ENCODE peak calls at places on chromosome 12, in seven cellular contexts. D is A549, Y is heart left ventricle, I is esophagus squamous epithelium, M is cardiac muscle cell, N is H9, W is mammary epithelial cell. P is an unnamed sample.
A peak's percentile ranks its signal among the peaks of the same experiment; 100 is the strongest.

GRCh38 chr12:113232787-113233585 is 11.7 kb downstream of the TPCN1 start:
- DNase-seq in D (no peak), Y (peak; percentile 75), I (no peak), M (no peak), N (peak; percentile 95), W (no peak), P (no peak)

GRCh38 chr12:47189753-47190152 is 110.0 kb upstream of the AMIGO2 start:
- DNase-seq in D (no peak), Y (no peak), I (no peak), M (peak; percentile 38), N (peak; percentile 42), W (no peak), P (no peak)

GRCh38 chr12:911191-911826 is 38.2 kb downstream of the RAD52 start:
- DNase-seq in D (no peak), Y (peak; percentile 33), I (no peak), M (peak; percentile 18), N (no peak), W (no peak), P (no peak)

GRCh38 chr12:98901189-98901588 is 256.1 kb downstream of the APAF1 start:
- DNase-seq in D (no peak), Y (no peak), I (no peak), M (no peak), N (no peak), W (no peak), P (no peak)

GRCh38 chr12:77190022-77190421 is 124.7 kb upstream of the E2F7 start:
- DNase-seq in D (no peak), Y (no peak), I (no peak), M (peak; percentile 86), N (no peak), W (peak; percentile 57), P (peak; percentile 51)

GRCh38 chr12:57118711-57119271 is 7.6 kb upstream of the STAT6 start:
- DNase-seq in D (no peak), Y (peak; percentile 47), I (no peak), M (no peak), N (no peak), W (peak; percentile 80), P (peak; percentile 80)

GRCh38 chr12:14572401-14572800 is 4.7 kb upstream of the PLBD1 start:
- DNase-seq in D (no peak), Y (no peak), I (no peak), M (no peak), N (no peak), W (no peak), P (no peak)

GRCh38 chr12:55940065-55940732 is 9.2 kb downstream of the DGKA start:
- DNase-seq in D (peak; percentile 87), Y (peak; percentile 84), I (no peak), M (peak; percentile 90), N (peak; percentile 97), W (peak; percentile 82), P (no peak)

GRCh38 chr12:98062464-98063245 is 452.7 kb upstream of the TMPO start:
- DNase-seq in D (no peak), Y (no peak), I (no peak), M (no peak), N (no peak), W (no peak), P (no peak)

GRCh38 chr12:109762071-109762672 is 48.5 kb downstream of the FAM222A start:
- DNase-seq in D (no peak), Y (peak; percentile 12), I (no peak), M (no peak), N (peak; percentile 23), W (no peak), P (no peak)

GRCh38 chr12:46342562-46343033 is 30.0 kb downstream of the SLC38A2 start:
- DNase-seq in D (no peak), Y (no peak), I (no peak), M (peak; percentile 59), N (peak; percentile 67), W (peak; percentile 69), P (peak; percentile 69)

GRCh38 chr12:130762319-130762675 is 46.2 kb upstream of the RIMBP2 start:
- DNase-seq in D (no peak), Y (no peak), I (no peak), M (no peak), N (no peak), W (no peak), P (no peak)

GRCh38 chr12:123120452-123121166 is 30.3 kb downstream of the PITPNM2 start:
- DNase-seq in D (no peak), Y (peak; percentile 58), I (no peak), M (no peak), N (no peak), W (no peak), P (no peak)

GRCh38 chr12:47080725-47081502 is 1.2 kb upstream of the AMIGO2 start:
- DNase-seq in D (no peak), Y (peak; percentile 69), I (no peak), M (peak; percentile 70), N (no peak), W (peak; percentile 78), P (no peak)

GRCh38 chr12:120090626-120091295 is 25.8 kb downstream of the RAB35 start:
- DNase-seq in D (no peak), Y (peak; percentile 20), I (no peak), M (no peak), N (no peak), W (no peak), P (no peak)

GRCh38 chr12:56189918-56190694 is 823 bp upstream of the SMARCC2 start:
- DNase-seq in D (peak; percentile 71), Y (peak; percentile 68), I (peak; percentile 26), M (peak; percentile 81), N (peak; percentile 96), W (peak; percentile 87), P (peak; percentile 75)

GRCh38 chr12:49888461-49889151 is 15.1 kb downstream of the FAIM2 start:
- DNase-seq in D (no peak), Y (no peak), I (no peak), M (no peak), N (no peak), W (peak; percentile 11), P (no peak)

GRCh38 chr12:89334770-89335169 is 17.5 kb downstream of the DUSP6 start:
- DNase-seq in D (no peak), Y (no peak), I (no peak), M (peak; percentile 61), N (no peak), W (no peak), P (no peak)

GRCh38 chr12:113860059-113860820 is 105.9 kb downstream of the RBM19 start:
- DNase-seq in D (no peak), Y (no peak), I (no peak), M (no peak), N (peak; percentile 71), W (no peak), P (no peak)

GRCh38 chr12:94805749-94806148 is 155.4 kb upstream of the TMCC3 start:
- DNase-seq in D (no peak), Y (no peak), I (no peak), M (peak; percentile 93), N (no peak), W (peak; percentile 45), P (peak; percentile 63)

GRCh38 chr12:34212651-34213050 is 190.4 kb downstream of the ALG10 start:
- DNase-seq in D (no peak), Y (no peak), I (no peak), M (no peak), N (no peak), W (no peak), P (no peak)

GRCh38 chr12:19440916-19441315 is 1.6 kb downstream of the AEBP2 start:
- DNase-seq in D (no peak), Y (no peak), I (no peak), M (peak; percentile 21), N (no peak), W (no peak), P (no peak)

GRCh38 chr12:72511906-72512305 is 239.7 kb downstream of the TRHDE start:
- DNase-seq in D (no peak), Y (no peak), I (no peak), M (peak; percentile 1), N (no peak), W (peak; percentile 1), P (no peak)

DNA sequence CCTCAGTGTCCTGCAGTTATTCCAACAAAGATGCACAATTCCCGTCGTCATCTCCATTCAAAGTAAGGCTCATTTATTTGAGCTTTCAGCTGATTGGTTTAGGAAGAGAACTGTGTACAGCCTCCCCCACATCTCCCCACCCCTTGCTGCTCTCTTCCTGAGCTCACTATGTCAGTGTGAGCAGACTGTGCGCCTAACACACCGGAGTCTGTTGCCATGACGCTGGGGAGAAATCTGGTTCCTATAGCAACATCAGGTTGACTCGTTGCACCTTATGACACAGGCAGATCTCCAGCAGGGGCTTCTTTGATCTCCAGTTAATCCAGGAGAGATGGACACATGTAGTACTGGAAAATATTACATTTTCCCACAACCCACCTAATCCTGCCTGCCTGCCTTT is 319.4 kb downstream of the CACNA1C start:
- DNase-seq in D (no peak), Y (no peak), I (no peak), M (no peak), N (no peak), W (no peak), P (no peak)
- H3K4me1 ChIP-seq in D (no peaks in the 10 kb centered on the region), Y (peaks cover 24% of the 10 kb centered on the region), I (peaks cover 6% of the 10 kb centered on the region), M (no peaks in the 10 kb centered on the region), N (peaks cover 2% of the 10 kb centered on the region), W (no peaks in the 10 kb centered on the region), P (no peaks in the 10 kb centered on the region)

GRCh38 chr12:32881107-32881506 is 15.5 kb downstream of the PKP2 start:
- DNase-seq in D (no peak), Y (peak; percentile 41), I (no peak), M (peak; percentile 35), N (no peak), W (no peak), P (no peak)

GRCh38 chr12:32877670-32878459 is 18.7 kb downstream of the PKP2 start:
- DNase-seq in D (no peak), Y (peak; percentile 88), I (no peak), M (peak; percentile 71), N (no peak), W (no peak), P (no peak)

GRCh38 chr12:32874926-32875325 is 21.7 kb downstream of the PKP2 start:
- DNase-seq in D (no peak), Y (no peak), I (no peak), M (no peak), N (no peak), W (no peak), P (no peak)

GRCh38 chr12:32874083-32874482 is 22.5 kb downstream of the PKP2 start:
- DNase-seq in D (no peak), Y (no peak), I (no peak), M (no peak), N (no peak), W (no peak), P (no peak)

GRCh38 chr12:32875990-32876389 is 20.6 kb downstream of the PKP2 start:
- DNase-seq in D (no peak), Y (no peak), I (no peak), M (peak; percentile 31), N (no peak), W (no peak), P (no peak)
- H3K27ac ChIP-seq in D (no peak overlapping the region), Y (peak overlapping the region; percentile 95), I (no peak overlapping the region), M (peak overlapping the region; percentile 95), N (no peak overlapping the region), W (no peak overlapping the region), P (no peak overlapping the region)

DNA sequence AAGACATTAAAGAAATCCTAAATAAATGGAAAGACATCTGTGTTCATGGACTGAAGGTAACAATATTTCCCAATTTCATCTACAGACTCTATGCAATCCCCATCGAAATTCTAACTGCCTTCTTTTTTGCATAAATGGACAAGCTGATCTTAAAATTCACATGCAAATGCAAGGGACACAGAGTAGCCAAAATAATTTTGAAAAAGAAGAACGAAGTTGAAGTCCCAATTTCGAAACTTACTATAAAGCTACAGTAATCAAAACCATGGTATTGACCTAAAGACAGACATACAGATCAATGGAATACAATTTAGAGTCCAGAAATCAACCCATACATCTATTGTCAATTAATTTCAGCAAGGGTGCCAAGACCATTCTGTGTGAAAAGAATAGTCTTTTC is 16.4 kb upstream of the CD27 start:
- DNase-seq in D (no peak), Y (no peak), I (no peak), M (no peak), N (no peak), W (no peak), P (no peak)
- TF ChIP-seq CTCF in D (no peak), Y (no peak), I (no peak), M (no peak), N (no peak), W (no peak), P (no peak)

GRCh38 chr12:66164349-66164821 is 5.4 kb downstream of the TMBIM4 start:
- DNase-seq in D (no peak), Y (no peak), I (no peak), M (peak; percentile 48), N (no peak), W (no peak), P (no peak)
- H3K4me1 ChIP-seq in D (peaks cover 6% of the 10 kb centered on the region), Y (no peaks in the 10 kb centered on the region), I (peaks cover 35% of the 10 kb centered on the region), M (no peaks in the 10 kb centered on the region), N (peaks cover 3% of the 10 kb centered on the region), W (peaks cover 3% of the 10 kb centered on the region), P (peaks cover 9% of the 10 kb centered on the region)

P was measured in foreskin keratinocyte.